ENCODE peak calls at places on chromosomes 1 and 21, in ten cellular contexts. C is breast epithelium, Z is K562, F is Panc1, O is endothelial cell of umbilical vein, E is HCT116, K is prostate gland, J is H1, S is esophagus muscularis mucosa, W is stomach. A is an unnamed sample. For H3K4me1, the result is how much of the 10 kb centered on the place peaks cover.

GRCh38 chr1:210117681-210118170 is 114.9 kb upstream of the SERTAD4 start:
- DNase-seq in C (no peak), E (no peak), W (no peak), F (no peak), Z (no peak), S (no peak), J (no peak), K (no peak), O (no peak), A (no peak)

GRCh38 chr1:7068552-7068951 is 283.3 kb downstream of the CAMTA1 start:
- DNase-seq in K (no peak), S (no peak), O (no peak), F (no peak), J (no peak), Z (no peak), E (no peak), W (no peak), C (no peak), A (no peak)

GRCh38 chr1:3717715-3718601 is 34.3 kb upstream of the CCDC27 start:
- DNase-seq in F (no peak), Z (peak), J (no peak), W (no peak), E (no peak), K (no peak), S (no peak), C (no peak), O (no peak), A (no peak)

GRCh38 chr1:49163041-49163440 is 386.4 kb upstream of the BEND5 start:
- DNase-seq in K (no peak), S (no peak), C (no peak), Z (no peak), O (no peak), E (no peak), J (no peak), F (peak), W (no peak), A (no peak)

GRCh38 chr1:6727535-6727934 is 25.9 kb upstream of the DNAJC11 start:
- DNase-seq in S (no peak), O (peak), K (no peak), W (peak), E (peak), J (peak), C (no peak), Z (peak), F (peak), A (no peak)

GRCh38 chr1:53482441-53483153 is 23.4 kb downstream of the DMRTB1 start:
- DNase-seq in C (no peak), Z (no peak), J (no peak), O (no peak), F (no peak), W (no peak), S (no peak), K (no peak), E (no peak), A (no peak)

GRCh38 chr1:181061487-181061886 is 27.0 kb upstream of the IER5 start:
- DNase-seq in J (no peak), F (no peak), K (no peak), C (no peak), O (no peak), E (no peak), S (no peak), W (no peak), Z (no peak), A (no peak)

GRCh38 chr1:24085546-24085945 is 26.4 kb downstream of the MYOM3 start:
- DNase-seq in K (no peak), F (no peak), C (no peak), S (no peak), W (no peak), O (no peak), E (no peak), J (no peak), Z (no peak), A (no peak)

GRCh38 chr1:203628185-203628996 is 1.8 kb downstream of the ATP2B4 start:
- DNase-seq in Z (no peak), S (no peak), K (no peak), O (peak), J (peak), E (no peak), W (no peak), F (peak), C (no peak), A (peak)

GRCh38 chr21:36966846-36967657 is 583 bp upstream of the HLCS start:
- DNase-seq in F (no peak), O (peak), S (no peak), J (no peak), K (no peak), C (no peak), W (no peak), E (no peak), Z (no peak), A (no peak)

GRCh38 chr1:148374101-148374500 is 109.0 kb downstream of the PPIAL4G start:
- DNase-seq in S (no peak), W (no peak), O (no peak), Z (no peak), E (no peak), C (no peak), K (no peak), F (no peak), J (no peak), A (no peak)

GRCh38 chr1:33007190-33008050 is 29.3 kb downstream of the AK2 start:
- DNase-seq in S (no peak), W (peak), J (no peak), F (peak), O (peak), Z (peak), E (peak), C (no peak), K (peak), A (no peak)

GRCh38 chr1:247107694-247108093 is 3.5 kb upstream of the ZNF669 start:
- DNase-seq in C (no peak), E (no peak), O (no peak), K (no peak), J (no peak), W (no peak), Z (no peak), F (no peak), S (no peak), A (no peak)

GRCh38 chr1:29259802-29260441 is 23.6 kb downstream of the PTPRU start:
- DNase-seq in J (no peak), W (peak), S (no peak), Z (peak), K (no peak), C (no peak), E (no peak), O (no peak), F (no peak), A (peak)

GRCh38 chr1:95974586-95974985 is 740.6 kb downstream of the RWDD3 start:
- DNase-seq in C (no peak), E (no peak), Z (no peak), S (no peak), J (peak), O (no peak), W (no peak), K (no peak), F (no peak), A (no peak)

GRCh38 chr1:162197041-162197511 is 127.6 kb downstream of the NOS1AP start:
- DNase-seq in Z (no peak), K (no peak), O (no peak), F (no peak), S (no peak), E (no peak), C (no peak), W (no peak), J (no peak), A (no peak)

GRCh38 chr21:46352156-46352499 is 28.2 kb downstream of the PCNT start:
- DNase-seq in J (no peak), S (no peak), K (no peak), W (no peak), F (no peak), Z (no peak), O (no peak), E (no peak), C (no peak), A (no peak)

GRCh38 chr1:68442822-68443556 is 6.8 kb downstream of the RPE65 start:
- DNase-seq in J (no peak), E (peak), Z (peak), F (peak), K (no peak), O (peak), C (no peak), W (peak), S (no peak), A (no peak)

GRCh38 chr1:53291574-53291973 is 36.3 kb downstream of the LRP8 start:
- DNase-seq in Z (peak), K (no peak), C (no peak), S (no peak), F (no peak), E (no peak), J (no peak), O (no peak), W (no peak), A (no peak)

GRCh38 chr1:90834354-90835171 is 117.5 kb upstream of the BARHL2 start:
- DNase-seq in C (no peak), F (no peak), E (no peak), S (no peak), Z (no peak), W (no peak), O (no peak), K (no peak), J (no peak), A (no peak)

GRCh38 chr21:37207441-37208009 is 59.6 kb downstream of the VPS26C start:
- DNase-seq in Z (no peak), J (no peak), O (no peak), C (peak), S (no peak), W (no peak), F (no peak), K (peak), E (peak), A (no peak)

GRCh38 chr1:163395767-163396166 is 74.0 kb downstream of the NUF2 start:
- DNase-seq in Z (no peak), O (peak), S (no peak), J (no peak), W (no peak), E (no peak), C (no peak), K (no peak), F (no peak), A (no peak)

GRCh38 chr1:112237983-112238515 is 158.0 kb upstream of the CTTNBP2NL start:
- DNase-seq in S (no peak), Z (no peak), E (no peak), C (no peak), J (peak), K (no peak), W (no peak), O (no peak), F (no peak), A (no peak)

GRCh38 chr1:168803696-168804510 is 74.9 kb upstream of the DPT start:
- DNase-seq in C (no peak), E (no peak), W (no peak), J (no peak), S (no peak), Z (no peak), F (no peak), K (peak), O (no peak), A (no peak)

GRCh38 chr21:36471254-36471723 is 8.6 kb downstream of the CLDN14 start:
- DNase-seq in Z (no peak), E (no peak), O (no peak), S (no peak), F (no peak), J (no peak), K (no peak), C (no peak), W (no peak), A (no peak)

GRCh38 chr21:21897275-21897883 is 899.2 kb downstream of the NCAM2 start:
- DNase-seq in J (no peak), S (no peak), C (no peak), Z (no peak), E (no peak), O (no peak), W (no peak), K (peak), F (no peak), A (no peak)

GRCh38 chr1:22913421-22913820 is 59.2 kb downstream of the LACTBL1 start:
- DNase-seq in F (no peak), J (no peak), W (no peak), K (no peak), C (no peak), O (no peak), E (no peak), S (no peak), Z (no peak), A (no peak)

GRCh38 chr1:192159034-192159433 is 772 bp downstream of the RGS18 start:
- DNase-seq in W (no peak), E (no peak), J (no peak), O (no peak), Z (no peak), K (no peak), S (no peak), C (no peak), F (no peak), A (no peak)

DNA sequence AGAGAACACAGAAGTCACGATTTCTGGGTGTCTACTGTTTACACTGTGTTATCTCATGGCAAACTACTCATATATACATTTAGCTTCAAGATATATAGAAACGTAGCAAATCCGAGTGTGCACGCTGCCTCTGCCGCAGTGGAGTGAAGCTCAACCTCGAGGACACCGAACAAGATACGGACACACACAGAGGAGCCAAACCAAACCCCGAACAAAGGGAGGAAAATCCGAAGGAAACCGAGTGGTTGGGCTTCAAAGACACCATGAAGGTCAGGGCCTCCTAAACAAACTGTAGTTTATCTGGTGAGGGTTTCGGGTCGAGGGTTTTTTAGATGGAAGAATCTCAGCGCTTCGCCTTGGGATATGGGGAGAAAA is 34.5 kb downstream of the SLC45A1 start:
- DNase-seq in W (no peak), O (no peak), E (no peak), K (no peak), J (no peak), Z (no peak), C (no peak), S (no peak), F (no peak), A (no peak)
- H3K4me1 ChIP-seq in W (under half), O (under half), E (under half), K (under half), J (under half), Z (under half), C (under half), S (half or more), F (under half), A (under half)

GRCh38 chr1:25624155-25624554 is 7.6 kb downstream of the MAN1C1 start:
- DNase-seq in O (no peak), F (no peak), K (no peak), Z (no peak), W (no peak), C (no peak), E (no peak), J (no peak), S (peak), A (no peak)
- TF ChIP-seq POLR2AphosphoS5 in O (no peak), F (no peak), K (no peak), Z (no peak), W (no peak), C (no peak), E (no peak), J (no peak), S (no peak), A (no peak)

DNA sequence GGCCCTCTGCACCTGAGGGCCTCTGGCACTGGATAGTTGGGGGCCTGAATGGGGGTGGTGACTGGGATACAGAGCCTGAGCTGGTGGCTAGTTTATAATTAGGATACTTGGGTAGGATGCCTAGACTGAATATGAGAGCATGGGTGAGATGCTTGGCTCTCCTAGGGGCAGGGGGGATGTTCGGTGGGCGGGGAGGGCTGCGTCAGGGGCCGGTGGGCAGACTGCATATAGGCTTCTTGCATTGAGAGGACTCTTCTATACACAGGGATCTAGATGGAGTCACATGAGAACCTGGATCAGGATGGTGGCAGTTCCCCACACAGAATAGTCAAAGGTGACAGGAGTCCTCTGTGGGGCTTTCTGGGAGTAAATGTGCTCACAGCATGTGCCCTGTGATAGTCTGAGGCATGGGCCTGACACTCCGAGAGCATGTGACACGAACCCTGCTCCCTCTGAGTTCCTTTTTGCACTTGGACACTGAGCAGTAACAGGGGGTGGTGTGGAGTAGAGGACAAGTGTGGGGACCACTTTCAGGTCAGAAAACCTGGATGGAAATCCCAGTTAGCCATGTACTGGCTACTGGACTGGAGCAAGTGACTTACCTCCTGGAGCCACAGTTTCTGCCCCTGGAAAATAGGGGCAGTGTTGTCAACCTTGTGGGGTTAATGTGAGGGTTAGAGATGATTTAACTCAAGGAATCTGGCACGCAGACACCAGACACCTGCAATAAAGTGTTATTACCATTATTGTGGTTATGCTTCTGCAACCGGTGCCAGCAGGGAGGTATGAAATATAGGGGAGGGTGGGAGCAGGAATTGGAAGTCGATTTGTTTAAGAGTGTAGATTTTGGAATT is 2.2 kb downstream of the MAP7D1 start:
- DNase-seq in K (no peak), O (no peak), F (no peak), C (no peak), W (no peak), Z (no peak), E (no peak), J (no peak), S (no peak), A (no peak)
- H3K4me1 ChIP-seq in K (half or more), O (half or more), F (half or more), C (under half), W (half or more), Z (half or more), E (under half), J (under half), S (half or more), A (half or more)

GRCh38 chr1:905071-905749 is 18.5 kb upstream of the SAMD11 start:
- DNase-seq in C (peak), O (no peak), F (no peak), S (peak), E (no peak), J (no peak), W (peak), Z (peak), K (peak), A (peak)
- TF ChIP-seq POLR2AphosphoS5 in C (no peak), O (no peak), F (no peak), S (peak), E (no peak), J (no peak), W (no peak), Z (no peak), K (no peak), A (no peak)

DNA sequence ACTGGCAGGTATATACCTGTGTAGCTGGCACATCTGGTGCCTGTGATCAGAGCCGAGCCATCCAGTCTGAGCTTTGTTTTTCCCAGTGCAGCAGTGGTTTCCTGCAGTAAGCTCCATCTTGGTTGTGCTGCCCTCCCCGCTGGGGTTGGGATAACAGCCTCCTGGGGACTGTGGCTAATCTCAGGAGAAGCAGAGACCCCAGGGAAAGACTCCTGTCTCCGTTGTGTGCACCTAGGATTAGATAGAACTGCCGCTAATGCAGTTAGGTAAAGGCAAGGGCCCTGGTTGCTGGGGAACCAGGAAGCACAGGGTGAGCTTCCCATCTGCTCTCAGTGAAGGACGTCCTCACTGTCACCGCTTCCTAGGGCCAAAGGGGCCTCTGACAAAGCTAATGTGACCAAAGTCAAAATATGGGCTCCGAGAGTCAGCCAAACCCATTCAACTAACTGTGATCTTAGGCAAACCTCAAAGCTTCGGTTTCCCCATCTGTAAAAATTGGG is 20.0 kb downstream of the ROR1 start:
- DNase-seq in K (no peak), O (no peak), W (no peak), E (no peak), J (no peak), S (no peak), Z (no peak), C (no peak), F (no peak), A (no peak)
- H3K4me1 ChIP-seq in K (under half), O (under half), W (under half), E (under half), J (under half), S (under half), Z (under half), C (under half), F (under half), A (under half)

GRCh38 chr1:12454406-12455391 is 163.3 kb downstream of the DHRS3 start:
- DNase-seq in C (no peak), K (peak), J (no peak), E (no peak), S (peak), Z (no peak), F (no peak), O (peak), W (no peak), A (peak)
- TF ChIP-seq POLR2AphosphoS5 in C (peak), K (peak), J (no peak), E (no peak), S (peak), Z (no peak), F (no peak), O (no peak), W (peak), A (peak)

GRCh38 chr1:156098782-156099181 is 15.7 kb upstream of the LMNA start:
- DNase-seq in E (no peak), K (no peak), F (no peak), Z (no peak), S (no peak), J (no peak), O (no peak), W (no peak), C (no peak), A (no peak)

GRCh38 chr1:156096640-156097391 is 14.6 kb upstream of the MEX3A start:
- DNase-seq in K (peak), Z (peak), S (peak), E (peak), J (no peak), W (peak), C (peak), O (peak), F (peak), A (peak)

GRCh38 chr1:156099282-156099681 is 15.2 kb upstream of the LMNA start:
- DNase-seq in O (no peak), Z (no peak), C (no peak), W (no peak), J (no peak), S (no peak), K (no peak), E (no peak), F (no peak), A (no peak)

GRCh38 chr1:156095906-156096508 is 13.7 kb upstream of the MEX3A start:
- DNase-seq in J (no peak), E (no peak), O (no peak), Z (no peak), F (no peak), C (no peak), W (no peak), K (no peak), S (no peak), A (no peak)

GRCh38 chr1:156097499-156098178 is 15.4 kb upstream of the MEX3A start:
- DNase-seq in E (no peak), W (no peak), Z (no peak), O (no peak), J (no peak), C (no peak), K (no peak), F (no peak), S (no peak), A (no peak)
- H3K4me1 ChIP-seq in E (under half), W (under half), Z (under half), O (under half), J (under half), C (under half), K (under half), F (under half), S (half or more), A (under half)

DNA sequence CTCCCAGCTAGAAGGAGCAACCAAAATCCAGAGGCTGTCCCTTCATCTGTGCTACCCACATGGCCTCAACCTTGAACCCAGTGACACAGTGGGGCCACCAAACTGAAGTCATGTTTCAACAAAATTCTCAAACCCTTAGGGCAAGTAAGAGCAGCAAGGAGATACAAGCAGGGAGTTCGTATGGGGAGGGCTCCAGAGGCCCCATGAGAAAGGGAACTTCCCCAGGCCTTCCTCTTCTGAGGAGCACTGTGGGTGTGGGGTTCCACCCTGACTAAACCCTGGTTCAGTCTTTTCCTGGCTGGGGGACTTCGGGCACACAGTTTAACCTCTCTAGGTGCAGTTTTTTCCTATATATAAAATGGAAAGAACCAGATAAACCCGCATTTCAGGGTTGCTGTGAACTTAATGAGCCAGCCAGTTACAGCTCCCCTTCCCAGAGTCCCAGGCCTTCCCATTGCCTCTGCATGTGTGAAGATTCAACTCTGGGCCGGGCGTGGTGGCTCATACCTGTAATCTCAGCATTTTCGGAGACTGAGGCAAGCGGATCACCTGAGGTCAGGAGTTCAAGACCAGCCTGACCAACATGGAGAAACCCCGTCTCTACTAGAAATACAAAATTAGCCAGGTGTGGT is 8.0 kb upstream of the THEMIS2 start:
- DNase-seq in C (no peak), E (no peak), W (no peak), O (peak), J (no peak), Z (peak), S (no peak), F (no peak), K (no peak), A (no peak)
- TF ChIP-seq POLR2AphosphoS5 in C (no peak), E (no peak), W (no peak), O (no peak), J (no peak), Z (no peak), S (no peak), F (no peak), K (no peak), A (no peak)

A was measured in sigmoid colon.